ENCODE peak calls at places on chromosomes 6 and 20, in eight cellular contexts. E is NB4; F is HCT116; U is AG04449; A is activated CD8-positive, alpha-beta T cell treated with anti-CD3 and anti-CD28 coated beads for 36 hours; H is mesothelial cell of epicardium; O is fibroblast of pulmonary artery; G is heart left ventricle. I is an unnamed sample.

GRCh38 chr6:6713660-6714446 is 125.3 kb downstream of the LY86 start:
- DNase-seq in O (no peak), E (peak), H (no peak), F (no peak), A (no peak), G (no peak), U (no peak), I (no peak)

GRCh38 chr20:42191140-42191860 is 573.1 kb upstream of the CHD6 start:
- DNase-seq in A (no peak), O (no peak), E (no peak), U (no peak), H (no peak), G (no peak), F (no peak), I (no peak)

GRCh38 chr20:44706371-44707258 is 8.6 kb upstream of the CCN5 start:
- DNase-seq in E (no peak), O (peak), H (no peak), F (no peak), A (no peak), U (no peak), G (peak), I (no peak)

GRCh38 chr6:162854734-162855191 is 127.0 kb downstream of the PACRG start:
- DNase-seq in E (no peak), U (no peak), G (no peak), A (no peak), F (no peak), H (no peak), O (no peak), I (no peak)

GRCh38 chr20:57545927-57546662 is 14.8 kb upstream of the PCK1 start:
- DNase-seq in G (no peak), O (no peak), F (no peak), E (no peak), U (no peak), H (no peak), A (peak), I (no peak)

GRCh38 chr6:24963887-24964570 is 28.3 kb upstream of the RIPOR2 start:
- DNase-seq in E (no peak), A (no peak), G (no peak), F (no peak), O (no peak), U (no peak), H (no peak), I (no peak)

GRCh38 chr20:3423126-3423525 is 15.7 kb upstream of the DNAAF9 start:
- DNase-seq in H (no peak), F (no peak), O (no peak), A (no peak), G (no peak), E (peak), U (no peak), I (no peak)

GRCh38 chr20:57895161-57895855 is 185.5 kb upstream of the PMEPA1 start:
- DNase-seq in G (no peak), F (no peak), O (no peak), E (no peak), U (no peak), A (no peak), H (no peak), I (no peak)

GRCh38 chr6:129440691-129441090 is 269.3 kb downstream of the ARHGAP18 start:
- DNase-seq in E (peak), G (no peak), H (no peak), F (no peak), A (no peak), U (no peak), O (peak), I (no peak)

GRCh38 chr6:129599467-129599866 is 110.5 kb downstream of the ARHGAP18 start:
- DNase-seq in F (no peak), A (no peak), E (no peak), O (no peak), U (no peak), G (no peak), H (no peak), I (no peak)

GRCh38 chr20:25250508-25250907 is 2.6 kb downstream of the PYGB start:
- DNase-seq in H (no peak), A (no peak), G (no peak), U (no peak), O (no peak), F (no peak), E (no peak), I (no peak)

GRCh38 chr20:13200767-13201500 is 20.1 kb upstream of the ISM1 start:
- DNase-seq in H (no peak), E (no peak), A (no peak), U (no peak), O (no peak), G (no peak), F (no peak), I (no peak)

DNA sequence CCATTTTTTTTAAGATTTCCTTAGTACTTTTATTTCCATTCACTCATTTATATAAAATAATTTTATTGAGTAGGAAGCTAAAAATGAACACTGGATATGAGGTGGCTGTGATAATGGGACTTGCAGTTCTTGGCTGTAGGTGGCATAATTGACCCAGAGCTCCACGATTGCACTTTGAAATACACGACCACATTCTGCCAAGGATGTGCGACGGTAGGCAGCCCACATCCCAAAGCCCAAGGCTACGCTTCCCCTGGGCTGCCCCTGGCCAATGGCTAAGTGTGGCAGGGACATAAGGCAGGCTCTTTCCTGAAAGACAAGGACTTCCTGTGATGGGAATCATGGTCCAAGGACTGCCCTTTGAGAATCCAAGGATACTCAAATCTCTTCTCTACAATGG is 43.7 kb upstream of the ADTRP start:
- DNase-seq in O (no peak), H (no peak), F (no peak), E (no peak), U (no peak), G (no peak), A (peak), I (no peak)
- TF ChIP-seq CTCF in O (no peak), H (no peak), F (no peak), E (no peak), U (no peak), G (no peak), A (no peak), I (no peak)

DNA sequence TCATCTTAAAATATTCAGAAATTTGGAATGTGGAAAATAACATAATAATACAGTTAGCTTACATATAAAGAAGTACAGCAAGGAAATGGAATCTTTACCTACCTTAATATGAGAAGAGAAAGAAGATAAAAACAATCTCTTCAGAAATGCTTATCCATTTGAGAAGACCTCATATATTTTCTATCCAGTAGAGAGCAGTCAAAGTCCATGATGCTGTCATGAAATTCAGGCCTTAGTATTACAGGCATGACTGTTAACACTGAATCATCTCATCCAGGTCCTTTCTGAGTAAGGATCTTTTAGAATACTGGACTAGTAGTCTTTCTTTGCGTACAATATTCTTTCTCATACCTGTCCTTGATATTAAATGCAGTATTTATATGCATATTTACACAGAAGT is 713.4 kb downstream of the CD109 start:
- DNase-seq in E (peak), O (peak), G (no peak), A (no peak), F (peak), U (peak), H (no peak), I (no peak)
- TF ChIP-seq CTCF in E (no peak), O (peak), G (no peak), A (no peak), F (peak), U (peak), H (no peak), I (peak)

GRCh38 chr6:34067814-34068213 is 78.1 kb downstream of the GRM4 start:
- DNase-seq in H (no peak), E (no peak), U (no peak), G (no peak), F (no peak), O (no peak), A (peak), I (no peak)
- TF ChIP-seq CTCF in H (no peak), E (peak), U (no peak), G (no peak), F (peak), O (no peak), A (no peak), I (no peak)

GRCh38 chr6:28429781-28430180 is 13.5 kb downstream of the ZSCAN23 start:
- DNase-seq in F (no peak), U (no peak), A (no peak), E (no peak), H (no peak), G (no peak), O (no peak), I (no peak)

GRCh38 chr6:28436404-28436803 is 6.9 kb downstream of the ZSCAN23 start:
- DNase-seq in A (no peak), G (no peak), E (no peak), F (no peak), H (no peak), U (no peak), O (no peak), I (no peak)

DNA sequence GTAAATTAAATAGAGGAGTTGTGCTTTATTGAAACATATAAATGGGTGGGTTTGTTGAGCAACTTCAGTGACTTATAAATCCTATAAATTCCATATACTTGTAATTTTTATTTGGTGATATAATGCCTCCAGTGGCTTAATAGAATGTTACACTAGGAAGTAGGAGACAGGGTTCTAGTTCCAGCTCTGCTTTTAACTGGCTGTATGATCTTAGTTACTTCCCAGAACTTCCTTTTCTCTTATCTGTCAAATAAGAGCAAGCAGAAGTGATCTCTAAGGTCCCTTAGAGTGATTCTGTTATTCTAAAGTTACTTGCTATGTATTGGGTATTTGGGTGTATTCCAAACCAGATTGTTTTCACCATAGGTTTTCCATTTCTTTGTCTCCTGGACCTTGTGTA is 10.2 kb downstream of the ZSCAN23 start:
- DNase-seq in A (no peak), G (no peak), E (peak), O (no peak), F (no peak), U (no peak), H (no peak), I (no peak)
- TF ChIP-seq CTCF in A (no peak), G (no peak), E (peak), O (no peak), F (no peak), U (no peak), H (no peak), I (no peak)